ENCODE peak calls at places on chromosome 21, in five cellular contexts. U is DND-41, F is Karpas-422, Z is GM23338, B is cardiac muscle cell. T is an unnamed sample. For H3K4me1, the result is how much of the 10 kb centered on the place peaks cover.

GRCh38 chr21:46078322-46078981 is 19.5 kb upstream of the COL6A2 start:
- DNase-seq in U (peak), F (no peak), Z (no peak), B (no peak), T (no peak)

GRCh38 chr21:42645211-42646075 is 8.0 kb upstream of the PDE9A start:
- DNase-seq in U (no peak), F (no peak), Z (no peak), B (no peak), T (no peak)

GRCh38 chr21:29477941-29478340 is 179.2 kb downstream of the BACH1 start:
- DNase-seq in U (no peak), F (no peak), Z (no peak), B (peak), T (no peak)

GRCh38 chr21:17793675-17794123 is 25.5 kb downstream of the C21orf91 start:
- DNase-seq in U (no peak), F (no peak), Z (no peak), B (peak), T (peak)

GRCh38 chr21:34936874-34937563 is 112.1 kb downstream of the RUNX1 start:
- DNase-seq in U (no peak), F (no peak), Z (no peak), B (no peak), T (no peak)

GRCh38 chr21:16708431-16708830 is 804.4 kb upstream of the CXADR start:
- DNase-seq in U (no peak), F (no peak), Z (no peak), B (peak), T (no peak)

GRCh38 chr21:17900281-17900989 is 81.3 kb upstream of the C21orf91 start:
- DNase-seq in U (no peak), F (peak), Z (peak), B (no peak), T (no peak)

GRCh38 chr21:42695324-42696025 is 42.1 kb downstream of the PDE9A start:
- DNase-seq in U (no peak), F (no peak), Z (no peak), B (peak), T (no peak)

GRCh38 chr21:42724226-42724920 is 71.0 kb downstream of the PDE9A start:
- DNase-seq in U (no peak), F (no peak), Z (no peak), B (peak), T (no peak)

GRCh38 chr21:43289442-43289841 is 120.6 kb downstream of the CRYAA start:
- DNase-seq in U (no peak), F (no peak), Z (no peak), B (no peak), T (no peak)

GRCh38 chr21:22490044-22490443 is 1491.8 kb downstream of the NCAM2 start:
- DNase-seq in U (no peak), F (no peak), Z (no peak), B (no peak), T (no peak)

GRCh38 chr21:9753943-9754342 is 767.4 kb upstream of the TPTE start:
- DNase-seq in U (no peak), F (no peak), Z (no peak), B (no peak), T (no peak)

GRCh38 chr21:42614811-42615342 is 38.5 kb upstream of the PDE9A start:
- DNase-seq in U (peak), F (peak), Z (peak), B (no peak), T (peak)

GRCh38 chr21:46191257-46191685 is 7.0 kb upstream of the SPATC1L start:
- DNase-seq in U (no peak), F (no peak), Z (no peak), B (peak), T (no peak)

GRCh38 chr21:32415451-32415850 is 2.9 kb downstream of the EVA1C start:
- DNase-seq in U (no peak), F (no peak), Z (no peak), B (no peak), T (no peak)

GRCh38 chr21:27425574-27425973 is 458.7 kb upstream of the ADAMTS5 start:
- DNase-seq in U (peak), F (no peak), Z (no peak), B (peak), T (no peak)

GRCh38 chr21:43602277-43603229 is 56.7 kb downstream of the HSF2BP start:
- DNase-seq in U (no peak), F (no peak), Z (no peak), B (no peak), T (no peak)

GRCh38 chr21:43797925-43798715 is 8.7 kb downstream of the RRP1 start:
- DNase-seq in U (no peak), F (no peak), Z (no peak), B (no peak), T (no peak)

GRCh38 chr21:46562472-46562871 is 42.4 kb downstream of the S100B start:
- DNase-seq in U (no peak), F (no peak), Z (no peak), B (no peak), T (no peak)

GRCh38 chr21:42583992-42584641 is 69.3 kb upstream of the PDE9A start:
- DNase-seq in U (no peak), F (no peak), Z (no peak), B (no peak), T (no peak)

GRCh38 chr21:46352156-46352499 is 28.2 kb downstream of the PCNT start:
- DNase-seq in U (no peak), F (no peak), Z (no peak), B (no peak), T (no peak)

GRCh38 chr21:43712268-43712942 is 6.5 kb upstream of the PDXK start:
- DNase-seq in U (no peak), F (no peak), Z (no peak), B (no peak), T (no peak)

GRCh38 chr21:16419188-16419874 is 689.5 kb downstream of the USP25 start:
- DNase-seq in U (no peak), F (no peak), Z (peak), B (peak), T (no peak)

GRCh38 chr21:15005391-15005790 is 59.4 kb downstream of the NRIP1 start:
- DNase-seq in U (peak), F (no peak), Z (peak), B (no peak), T (peak)

GRCh38 chr21:17782051-17782450 is 37.1 kb downstream of the C21orf91 start:
- DNase-seq in U (no peak), F (no peak), Z (peak), B (no peak), T (peak)

GRCh38 chr21:24290151-24290833 is 1317.0 kb downstream of the MRPL39 start:
- DNase-seq in U (peak), F (no peak), Z (no peak), B (no peak), T (peak)

GRCh38 chr21:17929514-17929913 is 110.4 kb upstream of the C21orf91 start:
- DNase-seq in U (no peak), F (no peak), Z (no peak), B (no peak), T (no peak)

GRCh38 chr21:46498335-46499050 is 39.8 kb downstream of the DIP2A start:
- DNase-seq in U (no peak), F (no peak), Z (no peak), B (no peak), T (no peak)

GRCh38 chr21:42496839-42497202 is 797 bp upstream of the RSPH1 start:
- DNase-seq in U (no peak), F (no peak), Z (peak), B (peak), T (no peak)

GRCh38 chr21:42654179-42654912 is 925 bp downstream of the PDE9A start:
- DNase-seq in U (peak), F (no peak), Z (peak), B (no peak), T (no peak)

GRCh38 chr21:27359141-27359540 is 392.3 kb upstream of the ADAMTS5 start:
- DNase-seq in U (no peak), F (no peak), Z (no peak), B (no peak), T (no peak)

GRCh38 chr21:42542196-42542595 is 28.5 kb downstream of the SLC37A1 start:
- DNase-seq in U (no peak), F (no peak), Z (no peak), B (no peak), T (no peak)

GRCh38 chr21:15682182-15682895 is 47.4 kb upstream of the USP25 start:
- DNase-seq in U (peak), F (no peak), Z (no peak), B (peak), T (no peak)

GRCh38 chr21:18608226-18608625 is 204.6 kb upstream of the TMPRSS15 start:
- DNase-seq in U (no peak), F (no peak), Z (no peak), B (no peak), T (no peak)

GRCh38 chr21:17987328-17987727 is 168.2 kb upstream of the C21orf91 start:
- DNase-seq in U (no peak), F (no peak), Z (no peak), B (no peak), T (no peak)

GRCh38 chr21:14737278-14737677 is 191.2 kb upstream of the SAMSN1 start:
- DNase-seq in U (no peak), F (no peak), Z (no peak), B (no peak), T (no peak)

GRCh38 chr21:14119038-14119437 is 91.7 kb downstream of the LIPI start:
- DNase-seq in U (no peak), F (no peak), Z (peak), B (no peak), T (no peak)

DNA sequence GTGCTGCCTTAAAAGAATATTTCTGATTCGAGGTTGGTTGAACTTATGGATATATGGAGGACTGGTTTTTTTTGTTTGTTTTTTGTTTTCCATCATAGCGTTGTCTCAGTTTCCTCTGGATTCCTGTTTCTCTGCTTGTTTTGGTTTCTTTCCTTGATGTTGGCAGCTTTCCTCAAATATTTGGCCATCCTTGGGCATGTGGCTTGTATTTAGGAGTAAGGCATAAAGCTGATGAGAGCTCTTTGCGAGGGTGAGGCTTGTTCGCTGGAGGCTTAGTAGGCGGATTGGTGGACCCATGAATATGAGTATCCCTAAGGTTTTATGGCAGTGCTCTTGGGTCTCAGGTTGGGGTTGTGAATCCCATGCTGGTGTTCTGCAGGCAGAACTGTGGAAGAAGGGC is 22.9 kb downstream of the DYRK1A start:
- DNase-seq in U (no peak), F (no peak), Z (no peak), B (no peak), T (no peak)
- H3K4me1 ChIP-seq in U (under half), F (under half), Z (under half), B (under half), T (half or more)

GRCh38 chr21:36072453-36073167 is 2.8 kb downstream of the CBR1 start:
- DNase-seq in U (no peak), F (no peak), Z (no peak), B (no peak), T (no peak)

GRCh38 chr21:36073181-36073580 is 3.4 kb downstream of the CBR1 start:
- DNase-seq in U (no peak), F (no peak), Z (no peak), B (no peak), T (no peak)

GRCh38 chr21:36069713-36070573 is at the start of gene CBR1:
- DNase-seq in U (no peak), F (peak), Z (peak), B (peak), T (peak)

GRCh38 chr21:36068748-36069398 is 951 bp upstream of the CBR1 start:
- DNase-seq in U (no peak), F (no peak), Z (no peak), B (no peak), T (no peak)

DNA sequence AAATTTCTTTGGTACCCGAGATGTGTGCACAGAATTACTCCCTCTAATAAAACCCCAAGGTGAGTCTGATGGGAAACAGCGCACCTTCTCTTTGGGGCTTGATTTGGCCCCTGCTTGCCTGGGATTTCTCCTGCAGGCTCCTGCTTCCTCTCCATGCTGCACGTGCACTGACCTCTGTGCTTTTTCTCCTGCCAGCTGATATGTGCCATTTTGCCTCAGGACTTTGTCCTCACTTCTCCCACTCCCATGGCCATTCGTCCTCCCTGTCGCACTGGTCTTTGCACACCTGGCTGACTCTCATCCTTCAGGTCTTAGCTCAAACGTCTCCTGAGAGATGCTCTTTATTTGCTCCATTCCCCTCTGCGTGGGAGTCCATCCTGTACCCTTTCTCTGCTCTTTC is 1.2 kb downstream of the CBR1 start:
- DNase-seq in U (no peak), F (no peak), Z (no peak), B (no peak), T (no peak)
- H3K4me3 ChIP-seq in U (no peak), F (no peak), Z (peak), B (no peak), T (no peak)

GRCh38 chr21:33857846-33858671 is 57.5 kb downstream of the ATP5PO start:
- DNase-seq in U (no peak), F (no peak), Z (peak), B (no peak), T (no peak)
- H3K4me1 ChIP-seq in U (under half), F (under half), Z (under half), B (under half), T (under half)

DNA sequence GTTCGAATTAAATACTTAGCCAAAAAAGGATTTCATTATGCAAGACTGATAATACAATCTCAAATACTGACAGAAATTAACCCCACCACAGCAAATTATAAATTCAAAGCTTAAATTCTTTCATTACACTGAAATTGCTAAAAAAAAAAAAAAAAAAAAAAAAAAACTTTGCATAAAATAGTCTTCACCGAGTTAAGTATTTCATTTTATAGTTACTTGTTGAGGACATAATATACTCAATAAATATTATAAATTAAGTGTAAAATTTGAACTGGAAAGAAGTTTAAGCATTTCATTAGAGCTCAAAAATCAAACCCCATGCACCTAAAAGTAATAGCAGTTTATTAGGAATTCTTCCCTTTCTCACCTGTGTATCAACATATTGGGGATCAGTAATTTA is 1.9 kb upstream of the PSMG1 start:
- DNase-seq in U (no peak), F (no peak), Z (no peak), B (no peak), T (no peak)
- H3K4me3 ChIP-seq in U (no peak), F (peak), Z (no peak), B (no peak), T (no peak)

GRCh38 chr21:28442624-28443023 is 550.1 kb downstream of the LTN1 start:
- DNase-seq in U (no peak), F (no peak), Z (no peak), B (peak), T (no peak)

GRCh38 chr21:28444567-28444966 is 548.1 kb downstream of the LTN1 start:
- DNase-seq in U (no peak), F (no peak), Z (no peak), B (no peak), T (no peak)

GRCh38 chr21:28439852-28440251 is 552.8 kb downstream of the LTN1 start:
- DNase-seq in U (no peak), F (no peak), Z (no peak), B (no peak), T (no peak)

GRCh38 chr21:28444131-28444530 is 548.5 kb downstream of the LTN1 start:
- DNase-seq in U (no peak), F (no peak), Z (no peak), B (peak), T (no peak)

GRCh38 chr21:28442085-28442484 is 550.6 kb downstream of the LTN1 start:
- DNase-seq in U (no peak), F (no peak), Z (no peak), B (no peak), T (no peak)
- H3K4me1 ChIP-seq in U (under half), F (under half), Z (under half), B (under half), T (under half)

GRCh38 chr21:45019076-45019886 is 55.1 kb upstream of the ADARB1 start:
- DNase-seq in U (no peak), F (no peak), Z (peak), B (no peak), T (no peak)

GRCh38 chr21:45019887-45020537 is 54.4 kb upstream of the ADARB1 start:
- DNase-seq in U (no peak), F (no peak), Z (no peak), B (no peak), T (no peak)

GRCh38 chr21:45016491-45017375 is 57.6 kb upstream of the ADARB1 start:
- DNase-seq in U (no peak), F (no peak), Z (no peak), B (no peak), T (no peak)

GRCh38 chr21:45017376-45017960 is 56.9 kb upstream of the ADARB1 start:
- DNase-seq in U (no peak), F (no peak), Z (no peak), B (no peak), T (no peak)

GRCh38 chr21:45018131-45019075 is 56.0 kb upstream of the ADARB1 start:
- DNase-seq in U (no peak), F (no peak), Z (no peak), B (peak), T (no peak)
- H3K4me3 ChIP-seq in U (no peak), F (no peak), Z (peak), B (peak), T (no peak)

GRCh38 chr21:41369915-41370839 is 8.3 kb downstream of the MX2 start:
- DNase-seq in U (peak), F (peak), Z (peak), B (no peak), T (no peak)

GRCh38 chr21:41368361-41369104 is 6.7 kb downstream of the MX2 start:
- DNase-seq in U (no peak), F (peak), Z (no peak), B (no peak), T (no peak)

GRCh38 chr21:41367598-41368360 is 6.0 kb downstream of the MX2 start:
- DNase-seq in U (no peak), F (peak), Z (no peak), B (peak), T (no peak)

GRCh38 chr21:41370840-41371697 is 9.2 kb downstream of the MX2 start:
- DNase-seq in U (no peak), F (no peak), Z (no peak), B (peak), T (no peak)

GRCh38 chr21:41369105-41369914 is 7.5 kb downstream of the MX2 start:
- DNase-seq in U (peak), F (peak), Z (peak), B (peak), T (peak)
- H3K4me1 ChIP-seq in U (half or more), F (under half), Z (under half), B (under half), T (half or more)

GRCh38 chr21:31342328-31342727 is 1.7 kb downstream of the TIAM1 start:
- DNase-seq in U (no peak), F (no peak), Z (no peak), B (no peak), T (no peak)
- H3K4me3 ChIP-seq in U (no peak), F (no peak), Z (no peak), B (no peak), T (no peak)

GRCh38 chr21:26079376-26079775 is 91.2 kb downstream of the APP start:
- DNase-seq in U (no peak), F (no peak), Z (no peak), B (no peak), T (no peak)
- H3K4me1 ChIP-seq in U (under half), F (under half), Z (half or more), B (under half), T (under half)

DNA sequence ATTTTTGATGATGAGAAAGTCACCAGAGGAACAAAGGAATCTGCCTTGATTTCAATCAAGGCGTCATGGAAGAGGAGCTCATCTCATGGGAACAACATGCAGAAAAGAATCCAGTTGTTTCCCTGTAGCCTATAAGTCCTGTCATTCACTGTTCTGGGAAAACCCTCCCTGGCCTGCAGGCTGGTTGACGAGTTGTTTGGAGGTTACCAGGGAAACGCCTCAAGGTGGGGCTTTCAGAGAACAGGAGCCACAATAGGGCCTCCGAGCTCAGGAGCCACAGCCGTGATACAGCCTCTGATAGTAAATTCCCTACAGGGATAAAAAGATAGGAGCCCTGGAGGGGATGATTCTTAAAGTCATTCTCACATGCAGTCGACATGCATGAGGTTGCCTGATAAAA is 135.2 kb downstream of the PSMG1 start:
- DNase-seq in U (no peak), F (peak), Z (peak), B (peak), T (no peak)
- H3K4me3 ChIP-seq in U (no peak), F (no peak), Z (no peak), B (no peak), T (no peak)

T was measured in CD4-positive, alpha-beta memory T cell.